ENCODE peak calls at places on chromosomes 13 and 19, in five cellular contexts. Z is PC-3, N is AG10803, J is cardiac muscle cell, R is fibroblast of pulmonary artery. D is an unnamed sample.
A peak's percentile ranks its signal among the peaks of the same experiment; 100 is the strongest.

GRCh38 chr19:10766681-10767201 is 48.9 kb downstream of the DNM2 start:
- DNase-seq in Z (no peak), N (peak; percentile 34), J (no peak), R (peak; percentile 60), D (peak; percentile 73)

GRCh38 chr13:30750036-30750435 is 14.7 kb downstream of the ALOX5AP start:
- DNase-seq in Z (no peak), N (no peak), J (no peak), R (no peak), D (no peak)

GRCh38 chr19:13029301-13029880 is 34.1 kb downstream of the NFIX start:
- DNase-seq in Z (no peak), N (no peak), J (no peak), R (no peak), D (no peak)

GRCh38 chr13:52879950-52880650 is 31.7 kb upstream of the PCDH8 start:
- DNase-seq in Z (no peak), N (no peak), J (no peak), R (no peak), D (no peak)

GRCh38 chr13:30396434-30397075 is 25.7 kb upstream of the UBE2L5 start:
- DNase-seq in Z (peak; percentile 26), N (no peak), J (no peak), R (peak; percentile 49), D (peak; percentile 35)

GRCh38 chr13:40779049-40779448 is 8.1 kb upstream of the MRPS31 start:
- DNase-seq in Z (no peak), N (no peak), J (no peak), R (no peak), D (no peak)

GRCh38 chr13:112687836-112688559 is 1.8 kb upstream of the ATP11A start:
- DNase-seq in Z (no peak), N (no peak), J (no peak), R (no peak), D (no peak)

GRCh38 chr19:35710784-35711723 is 6.7 kb downstream of the ZBTB32 start:
- DNase-seq in Z (no peak), N (no peak), J (no peak), R (no peak), D (no peak)

GRCh38 chr13:75250526-75251183 is 231.3 kb downstream of the TBC1D4 start:
- DNase-seq in Z (no peak), N (peak; percentile 3), J (no peak), R (peak; percentile 79), D (peak; percentile 86)

GRCh38 chr13:45799451-45799850 is 52.1 kb downstream of the SIAH3 start:
- DNase-seq in Z (no peak), N (no peak), J (no peak), R (no peak), D (no peak)

GRCh38 chr13:42266464-42266863 is 5.5 kb upstream of the AKAP11 start:
- DNase-seq in Z (peak; percentile 32), N (peak; percentile 58), J (peak; percentile 30), R (peak; percentile 76), D (peak; percentile 67)

GRCh38 chr13:98184796-98185195 is 7.7 kb upstream of the RNF113B start:
- DNase-seq in Z (no peak), N (peak; percentile 69), J (no peak), R (peak; percentile 34), D (no peak)

GRCh38 chr19:2739602-2740313 is at the start of gene SLC39A3:
- DNase-seq in Z (peak; percentile 97), N (peak; percentile 99), J (peak; percentile 98), R (peak; percentile 99), D (peak; percentile 99)

GRCh38 chr19:53808710-53809125 is 15.4 kb downstream of the NLRP12 start:
- DNase-seq in Z (peak; percentile 76), N (peak; percentile 55), J (peak; percentile 55), R (peak; percentile 74), D (peak; percentile 74)

GRCh38 chr13:46648166-46648607 is 95.2 kb downstream of the LRCH1 start:
- DNase-seq in Z (peak; percentile 13), N (peak; percentile 55), J (peak; percentile 56), R (no peak), D (no peak)

GRCh38 chr19:41887711-41888382 is 4.9 kb downstream of the ARHGEF1 start:
- DNase-seq in Z (peak; percentile 95), N (no peak), J (no peak), R (peak; percentile 29), D (no peak)

GRCh38 chr19:50702158-50702869 is 17.3 kb downstream of the SHANK1 start:
- DNase-seq in Z (no peak), N (no peak), J (no peak), R (no peak), D (no peak)

GRCh38 chr13:74107598-74107997 is 26.6 kb downstream of the KLF12 start:
- DNase-seq in Z (no peak), N (no peak), J (no peak), R (no peak), D (no peak)

GRCh38 chr13:78524936-78525335 is 78.4 kb downstream of the POU4F1 start:
- DNase-seq in Z (no peak), N (no peak), J (no peak), R (no peak), D (no peak)

GRCh38 chr13:39596685-39597084 is 6.3 kb downstream of the LHFPL6 start:
- DNase-seq in Z (peak; percentile 43), N (no peak), J (no peak), R (no peak), D (no peak)

GRCh38 chr19:571127-571974 is 1.0 kb upstream of the BSG start:
- DNase-seq in Z (peak; percentile 68), N (no peak), J (peak; percentile 38), R (peak; percentile 31), D (peak; percentile 23)

GRCh38 chr19:14871619-14872230 is 14.2 kb downstream of the OR7A17 start:
- DNase-seq in Z (peak; percentile 68), N (peak; percentile 8), J (no peak), R (peak; percentile 32), D (peak; percentile 33)
- H3K4me3 ChIP-seq in Z (no peak overlapping the region), N (no peak overlapping the region), J (no peak overlapping the region), R (no peak overlapping the region), D (no peak overlapping the region)

GRCh38 chr19:44731622-44732021 is 16.9 kb upstream of the BCL3 start:
- DNase-seq in Z (no peak), N (no peak), J (no peak), R (no peak), D (no peak)
- TF ChIP-seq CTCF in Z (no peak), N (no peak), J (no peak), R (no peak), D (no peak)

DNA sequence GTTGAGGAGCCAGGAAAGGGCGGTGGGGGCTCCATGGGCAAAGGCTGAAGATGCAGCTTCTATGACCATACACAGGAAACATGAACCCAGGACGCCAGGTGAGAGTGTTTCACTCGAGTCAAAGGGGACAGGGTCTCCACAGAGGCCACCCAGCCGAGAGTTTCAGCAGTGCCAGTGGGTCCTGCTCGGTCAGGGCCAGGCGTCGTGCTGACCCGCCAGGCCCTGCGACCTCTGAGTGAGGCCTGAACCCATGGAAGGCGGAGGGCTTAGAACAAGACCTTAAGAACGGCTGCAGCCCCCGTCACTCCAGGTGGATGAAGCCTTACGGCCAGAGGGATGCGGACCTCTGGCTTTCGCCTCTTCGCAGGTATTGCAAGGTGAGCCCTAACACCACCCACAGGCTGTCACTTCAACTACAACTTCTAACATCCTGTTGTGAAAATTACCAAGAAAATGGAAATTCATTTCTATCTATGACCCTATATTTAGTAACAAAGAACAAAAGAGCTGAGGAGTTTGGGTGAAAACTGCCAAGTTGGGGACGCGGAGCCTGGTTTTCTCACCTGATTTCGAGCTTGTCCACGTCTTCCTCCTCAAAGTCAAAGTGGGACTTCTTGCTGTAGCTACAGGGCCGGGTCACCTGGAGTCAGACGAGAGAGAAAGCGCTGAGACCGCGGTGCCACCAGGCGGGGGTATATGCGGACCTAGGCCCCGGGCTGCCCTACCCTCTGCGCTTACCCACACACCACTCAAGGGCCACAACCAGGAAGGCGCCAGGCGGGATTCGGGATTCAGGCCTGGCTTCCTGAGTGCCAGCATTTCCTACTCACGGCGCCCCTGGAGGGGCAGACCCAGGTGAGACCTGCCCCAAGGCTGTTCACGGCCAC is 50.1 kb upstream of the C13orf46 start:
- DNase-seq in Z (no peak), N (no peak), J (no peak), R (no peak), D (no peak)
- H3K4me3 ChIP-seq in Z (no peak overlapping the region), N (no peak overlapping the region), J (no peak overlapping the region), R (no peak overlapping the region), D (no peak overlapping the region)

DNA sequence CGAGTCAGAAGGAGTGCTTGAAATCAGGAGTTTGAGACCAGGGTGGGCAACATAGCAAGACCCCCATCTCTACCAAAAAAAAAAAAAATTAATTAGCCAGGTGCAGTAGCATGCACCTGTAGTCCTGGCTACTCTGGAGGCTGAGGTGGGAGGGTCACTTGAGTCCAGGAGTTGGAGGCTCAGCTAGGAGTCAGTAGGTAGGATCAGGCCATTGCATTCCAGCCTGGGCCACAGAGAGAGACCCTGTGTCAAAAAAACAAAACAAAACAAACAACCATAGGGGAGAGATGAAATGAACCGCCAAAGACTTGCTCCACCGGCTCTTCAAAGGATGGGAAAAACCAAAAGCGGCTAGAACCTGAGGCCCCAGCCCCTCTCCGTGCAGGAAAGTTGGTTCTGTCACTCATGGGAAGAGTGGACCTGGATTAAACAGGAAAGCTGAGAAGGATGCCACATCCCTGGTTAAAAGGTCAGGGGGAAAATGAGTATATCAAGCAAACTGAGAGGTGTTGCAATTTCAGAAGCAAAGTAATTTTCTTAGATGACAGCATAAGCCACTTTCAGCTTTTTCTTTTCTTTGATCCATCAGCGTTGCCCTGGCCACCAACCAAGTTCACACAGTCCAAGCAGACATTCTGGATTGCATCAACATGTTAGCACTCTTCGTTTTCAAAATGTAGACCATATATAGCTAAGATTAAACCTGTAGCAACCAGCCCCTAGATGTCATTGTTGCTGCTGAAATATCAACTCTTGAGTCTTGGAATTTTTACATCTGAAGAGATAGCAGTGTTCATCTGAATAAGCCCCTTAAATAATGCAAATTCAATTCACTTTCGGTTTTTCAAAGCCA is 8.9 kb upstream of the ZNF507 start:
- DNase-seq in Z (peak; percentile 15), N (peak; percentile 44), J (peak; percentile 60), R (peak; percentile 83), D (peak; percentile 70)
- TF ChIP-seq CTCF in Z (peak; percentile 32), N (peak; percentile 30), J (peak; percentile 28), R (peak; percentile 34), D (peak; percentile 7)

DNA sequence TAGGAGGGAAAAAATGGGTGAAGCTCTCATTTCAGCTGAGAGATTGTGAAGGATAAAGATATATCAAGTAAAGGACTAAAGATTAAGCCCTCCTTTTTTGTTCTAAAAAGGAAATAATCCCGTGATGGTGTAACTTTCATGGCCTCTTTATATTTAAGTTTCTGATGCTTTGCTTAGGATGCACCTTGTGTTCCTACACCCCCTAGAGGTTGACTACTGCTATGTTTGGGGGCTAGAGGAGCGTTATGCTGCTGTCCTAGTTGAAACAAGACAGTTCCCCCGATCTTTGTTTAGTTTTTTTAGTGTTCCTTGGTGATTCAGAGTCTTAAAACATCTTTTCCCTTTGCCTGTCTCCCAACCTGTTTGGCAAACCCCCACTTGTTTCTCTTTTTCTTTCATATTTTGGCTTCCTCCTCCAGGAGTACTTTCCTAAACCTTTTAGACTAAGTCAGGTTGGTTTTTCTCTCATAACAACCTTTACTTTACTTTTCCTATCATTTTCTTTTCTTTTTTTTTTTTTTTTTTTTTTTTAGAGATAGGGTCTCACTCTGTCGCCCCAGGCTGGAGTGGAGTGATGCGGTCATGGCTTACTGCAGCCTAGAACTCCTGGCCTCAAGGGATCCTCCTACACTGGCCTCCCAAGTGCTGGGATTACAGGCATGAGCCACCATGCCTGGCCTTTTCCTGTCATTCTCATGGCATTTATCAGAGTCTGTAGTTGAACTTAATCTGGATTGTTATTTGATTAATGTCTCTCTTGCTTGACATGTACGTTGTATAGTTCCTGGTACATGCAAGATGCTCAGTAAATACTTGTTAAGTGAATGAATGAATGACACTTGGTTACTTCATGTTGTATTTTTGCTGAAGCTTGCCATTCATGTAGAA is 2.8 kb downstream of the UBA2 start:
- DNase-seq in Z (peak; percentile 59), N (peak; percentile 53), J (peak; percentile 52), R (peak; percentile 70), D (peak; percentile 73)
- H3K4me3 ChIP-seq in Z (peak overlapping the region; percentile 98), N (no peak overlapping the region), J (no peak overlapping the region), R (no peak overlapping the region), D (no peak overlapping the region)

GRCh38 chr13:19818223-19818842 is 35.6 kb upstream of the PSPC1 start:
- DNase-seq in Z (peak; percentile 25), N (no peak), J (peak; percentile 75), R (peak; percentile 42), D (peak; percentile 43)
- TF ChIP-seq CTCF in Z (peak; percentile 76), N (peak; percentile 22), J (peak; percentile 66), R (peak; percentile 51), D (peak; percentile 50)

D was measured in cardiac fibroblast.